ENCODE peak calls at places on chromosomes 4 and X, in four cellular contexts. One of them, this sample, is unnamed.

GRCh38 chr4:72701987-72702819 is 133.2 kb upstream of the ADAMTS3 start:
- DNase-seq in transverse colon: no peak
- DNase-seq in omental fat pad: no peak
- DNase-seq in posterior vena cava: no peak
- DNase-seq in this sample: no peak

GRCh38 chr4:1009647-1010521 is 1.5 kb upstream of the FGFRL1 start:
- DNase-seq in omental fat pad: no peak
- DNase-seq in transverse colon: peak; percentile 84
- DNase-seq in posterior vena cava: peak; percentile 90
- DNase-seq in this sample: peak; percentile 87

GRCh38 chrX:51894697-51895336 is 1.4 kb downstream of the MAGED1 start:
- DNase-seq in posterior vena cava: peak; percentile 76
- DNase-seq in omental fat pad: no peak
- DNase-seq in transverse colon: peak; percentile 27
- DNase-seq in this sample: no peak

GRCh38 chr4:151486166-151486565 is 77.2 kb downstream of the FHIP1A start:
- DNase-seq in omental fat pad: no peak
- DNase-seq in posterior vena cava: no peak
- DNase-seq in transverse colon: no peak
- DNase-seq in this sample: no peak

GRCh38 chrX:54248309-54248708 is 65.3 kb upstream of the FAM120C start:
- DNase-seq in transverse colon: no peak
- DNase-seq in posterior vena cava: no peak
- DNase-seq in omental fat pad: no peak
- DNase-seq in this sample: no peak

GRCh38 chrX:4850312-4850711 is 1136.9 kb upstream of the PRKX start:
- DNase-seq in transverse colon: no peak
- DNase-seq in omental fat pad: no peak
- DNase-seq in posterior vena cava: no peak
- DNase-seq in this sample: no peak

GRCh38 chrX:43386872-43387271 is 269.2 kb upstream of the MAOA start:
- DNase-seq in posterior vena cava: no peak
- DNase-seq in omental fat pad: no peak
- DNase-seq in transverse colon: no peak
- DNase-seq in this sample: no peak

GRCh38 chrX:101022020-101022419 is 29.9 kb downstream of the TRMT2B start:
- DNase-seq in transverse colon: no peak
- DNase-seq in posterior vena cava: no peak
- DNase-seq in omental fat pad: no peak
- DNase-seq in this sample: no peak